ENCODE peak calls at places on chromosome 6, in eight cellular contexts. E, D, L, C, G, U, Q and F are unnamed samples.

GRCh38 chr6:140979642-140980091 is 1153.1 kb upstream of the GJE1 start:
- DNase-seq in E (peak; percentile 98), D (peak; percentile 64), L (no peak), C (peak; percentile 49), G (no peak), U (no peak), Q (no peak), F (peak; percentile 40)

GRCh38 chr6:149834513-149835481 is 29.4 kb downstream of the LRP11 start:
- DNase-seq in E (peak; percentile 80), D (peak; percentile 96), L (peak; percentile 91), C (no peak), G (no peak), U (peak; percentile 56), Q (peak; percentile 72), F (peak; percentile 64)

GRCh38 chr6:154962751-154963150 is 32.4 kb upstream of the TIAM2 start:
- DNase-seq in E (peak; percentile 67), D (no peak), L (no peak), C (no peak), G (no peak), U (no peak), Q (no peak), F (no peak)

GRCh38 chr6:71349395-71349794 is 60.8 kb downstream of the OGFRL1 start:
- DNase-seq in E (peak; percentile 53), D (no peak), L (no peak), C (no peak), G (no peak), U (no peak), Q (peak; percentile 16), F (no peak)

GRCh38 chr6:12973302-12973865 is 256.8 kb downstream of the PHACTR1 start:
- DNase-seq in E (peak; percentile 20), D (no peak), L (no peak), C (no peak), G (no peak), U (no peak), Q (no peak), F (no peak)

GRCh38 chr6:95923518-95923917 is 92.3 kb upstream of the FUT9 start:
- DNase-seq in E (no peak), D (peak; percentile 11), L (peak; percentile 53), C (no peak), G (no peak), U (no peak), Q (peak; percentile 7), F (no peak)

GRCh38 chr6:136923116-136923953 is 1.2 kb downstream of the SLC35D3 start:
- DNase-seq in E (no peak), D (no peak), L (peak; percentile 62), C (no peak), G (no peak), U (no peak), Q (no peak), F (no peak)

GRCh38 chr6:149840345-149841075 is 23.6 kb downstream of the LRP11 start:
- DNase-seq in E (peak; percentile 66), D (peak; percentile 56), L (peak; percentile 84), C (peak; percentile 81), G (peak; percentile 72), U (peak; percentile 59), Q (peak; percentile 68), F (peak; percentile 51)

GRCh38 chr6:56840467-56841371 is 114.2 kb upstream of the BEND6 start:
- DNase-seq in E (peak; percentile 88), D (no peak), L (no peak), C (no peak), G (no peak), U (no peak), Q (no peak), F (no peak)

GRCh38 chr6:16623029-16623653 is 138.1 kb downstream of the ATXN1 start:
- DNase-seq in E (peak; percentile 19), D (no peak), L (no peak), C (no peak), G (no peak), U (no peak), Q (no peak), F (no peak)

GRCh38 chr6:158206740-158207451 is 38.7 kb downstream of the GTF2H5 start:
- DNase-seq in E (no peak), D (no peak), L (no peak), C (no peak), G (no peak), U (no peak), Q (no peak), F (no peak)

GRCh38 chr6:129329677-129330076 is 380.3 kb downstream of the ARHGAP18 start:
- DNase-seq in E (no peak), D (no peak), L (no peak), C (no peak), G (no peak), U (no peak), Q (no peak), F (no peak)

GRCh38 chr6:73566954-73567591 is 46.2 kb upstream of the EEF1A1 start:
- DNase-seq in E (peak; percentile 32), D (peak; percentile 67), L (no peak), C (peak; percentile 86), G (peak; percentile 95), U (no peak), Q (peak; percentile 75), F (peak; percentile 31)

GRCh38 chr6:3324262-3324942 is 65.7 kb downstream of the PSMG4 start:
- DNase-seq in E (peak; percentile 93), D (no peak), L (no peak), C (no peak), G (no peak), U (no peak), Q (no peak), F (no peak)

GRCh38 chr6:141552463-141552862 is 580.3 kb upstream of the GJE1 start:
- DNase-seq in E (peak; percentile 98), D (no peak), L (no peak), C (no peak), G (no peak), U (no peak), Q (peak; percentile 77), F (no peak)

GRCh38 chr6:93496548-93496947 is 77.2 kb upstream of the EPHA7 start:
- DNase-seq in E (no peak), D (no peak), L (no peak), C (no peak), G (no peak), U (no peak), Q (no peak), F (no peak)

GRCh38 chr6:3228791-3229565 is 1.5 kb upstream of the TUBB2B start:
- DNase-seq in E (no peak), D (no peak), L (peak; percentile 81), C (no peak), G (no peak), U (no peak), Q (no peak), F (peak; percentile 21)

GRCh38 chr6:131519670-131520436 is 53.2 kb upstream of the ARG1 start:
- DNase-seq in E (peak; percentile 54), D (peak; percentile 9), L (peak; percentile 62), C (no peak), G (peak; percentile 53), U (no peak), Q (peak; percentile 40), F (no peak)

GRCh38 chr6:143842468-143842901 is 653 bp upstream of the LTV1 start:
- DNase-seq in E (no peak), D (no peak), L (no peak), C (no peak), G (no peak), U (no peak), Q (no peak), F (no peak)

GRCh38 chr6:1059596-1059995 is 252.3 kb upstream of the FOXQ1 start:
- DNase-seq in E (no peak), D (no peak), L (no peak), C (no peak), G (no peak), U (no peak), Q (no peak), F (no peak)
- H3K27ac ChIP-seq in E (no peak overlapping the region), D (no peak overlapping the region), L (no peak overlapping the region), C (no peak overlapping the region), G (no peak overlapping the region), U (no peak overlapping the region), Q (no peak overlapping the region), F (no peak overlapping the region)

DNA sequence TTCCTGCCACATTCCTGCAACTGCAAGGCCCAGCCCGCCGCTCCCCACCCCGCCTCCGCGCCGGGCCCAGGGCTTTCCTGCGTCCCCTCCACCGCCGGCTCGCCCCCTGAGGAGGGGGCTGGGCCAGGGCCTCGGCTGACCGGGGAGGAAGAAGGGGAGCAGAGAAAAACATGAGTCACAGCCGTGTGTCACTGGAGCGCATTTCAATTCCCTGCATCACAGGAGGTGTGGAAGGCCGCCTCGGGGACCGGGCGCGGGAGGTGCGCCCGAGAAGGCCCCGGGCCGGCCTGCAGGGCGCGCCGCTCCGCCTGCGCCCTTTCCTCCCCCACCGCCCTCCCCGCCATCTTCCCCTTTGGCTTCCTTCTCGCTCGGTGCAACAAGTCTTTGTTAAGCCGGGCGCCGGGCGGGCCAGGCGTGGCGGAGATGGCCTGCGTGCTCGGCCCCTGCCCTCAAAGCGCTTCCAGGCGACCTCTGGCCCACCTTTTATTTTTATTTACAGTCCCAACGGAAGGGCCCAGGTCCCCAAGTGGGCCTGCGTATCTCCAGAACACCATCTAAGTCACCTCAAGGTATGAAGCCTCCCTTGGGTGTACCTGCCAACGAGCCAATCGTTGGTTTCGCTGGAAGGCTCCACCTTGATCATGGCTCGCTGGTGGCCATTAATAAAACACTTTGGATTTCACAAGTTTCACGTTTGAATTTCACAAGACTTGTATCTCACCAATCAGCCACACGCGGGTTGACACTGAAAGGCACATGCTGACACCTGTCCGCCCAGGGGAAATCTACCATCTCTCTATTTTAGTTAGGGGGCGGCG is 859 bp upstream of the HMGA1 start:
- DNase-seq in E (peak; percentile 86), D (peak; percentile 32), L (peak; percentile 90), C (peak; percentile 78), G (peak; percentile 73), U (peak; percentile 59), Q (no peak), F (peak; percentile 48)
- TF ChIP-seq POLR2A in E (peak; percentile 87), D (no peak), L (peak; percentile 92), C (no peak), G (no peak), U (peak; percentile 56), Q (no peak), F (no peak)

DNA sequence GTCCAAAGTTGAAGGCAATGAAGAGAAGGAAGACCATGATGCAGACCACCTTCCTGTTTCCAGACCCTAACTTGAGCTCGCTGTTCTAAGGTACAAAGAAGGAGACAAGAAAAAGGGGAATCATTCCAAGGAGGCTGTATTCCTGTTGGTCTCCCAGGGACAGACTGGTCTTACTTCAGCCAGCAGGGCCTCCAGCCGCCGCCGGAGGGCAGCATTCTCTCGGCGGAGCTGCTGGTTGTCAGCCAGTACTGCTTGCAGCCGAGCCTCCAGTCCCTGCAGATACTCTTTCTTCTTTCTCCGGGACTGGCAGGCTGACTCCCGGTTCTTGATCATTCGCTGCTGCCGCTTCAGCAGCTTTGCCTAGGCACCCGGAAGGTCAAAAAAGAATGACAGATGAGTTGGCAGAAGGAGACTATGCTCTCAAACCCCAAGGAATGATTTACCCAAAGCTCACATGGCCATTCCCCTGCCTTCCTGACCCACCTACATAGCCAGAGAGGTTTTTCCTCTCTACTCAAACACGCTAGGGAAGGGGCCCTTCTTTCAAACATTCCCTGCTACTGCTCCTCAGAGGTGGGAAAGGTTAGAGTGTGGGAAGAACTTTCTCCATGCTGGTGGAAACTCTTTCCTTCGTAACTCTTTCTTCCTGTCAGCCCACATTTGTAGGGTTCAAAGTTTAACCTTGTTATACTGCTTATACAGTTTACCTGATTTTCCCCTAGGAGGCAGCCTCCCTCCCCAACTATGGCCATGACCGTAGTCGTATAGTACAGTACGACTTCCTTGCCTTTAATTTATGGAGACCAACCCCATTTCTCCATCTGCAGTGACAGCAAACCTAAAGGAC is 9.0 kb downstream of the ATF6B start:
- DNase-seq in E (peak; percentile 87), D (peak; percentile 82), L (peak; percentile 88), C (peak; percentile 96), G (peak; percentile 87), U (peak; percentile 70), Q (peak; percentile 59), F (peak; percentile 92)
- H3K27ac ChIP-seq in E (no peak overlapping the region), D (peak overlapping the region; percentile 78), L (no peak overlapping the region), C (peak overlapping the region; percentile 69), G (no peak overlapping the region), U (peak overlapping the region; percentile 88), Q (no peak overlapping the region), F (peak overlapping the region; percentile 32)

GRCh38 chr6:33081098-33081824 is 5.5 kb downstream of the HLA-DPB1 start:
- DNase-seq in E (no peak), D (no peak), L (no peak), C (no peak), G (no peak), U (no peak), Q (no peak), F (no peak)
- TF ChIP-seq POLR2A in E (no peak), D (no peak), L (no peak), C (no peak), G (no peak), U (no peak), Q (no peak), F (no peak)